ENCODE peak calls at places on chromosomes 7 and 10, in five cellular contexts. K is immature natural killer cell, N is cardiac muscle cell, F is WTC11, A is NCI-H446 treated with DMSO at 0.1 percent for 48 hours. U is an unnamed sample.

GRCh38 chr7:3112499-3113134 is 69.0 kb upstream of the CARD11 start:
- DNase-seq in F (no peak), A (no peak), K (peak), N (no peak), U (no peak)

GRCh38 chr7:5354460-5355279 is 69.0 kb downstream of the TNRC18 start:
- DNase-seq in A (no peak), N (peak), F (peak), K (peak), U (no peak)

GRCh38 chr10:63267414-63268138 is 134.4 kb downstream of the NRBF2 start:
- DNase-seq in N (peak), K (peak), A (peak), F (no peak), U (no peak)

GRCh38 chr10:122154733-122155366 is 116.2 kb upstream of the BTBD16 start:
- DNase-seq in N (peak), K (no peak), A (no peak), F (peak), U (peak)

GRCh38 chr10:16030562-16030961 is 170.3 kb upstream of the MINDY3 start:
- DNase-seq in N (no peak), K (no peak), F (no peak), A (no peak), U (no peak)

GRCh38 chr7:120639884-120640283 is 218.1 kb downstream of the TSPAN12 start:
- DNase-seq in N (no peak), A (no peak), K (no peak), F (no peak), U (no peak)

GRCh38 chr10:6065406-6065805 is 3.2 kb upstream of the IL2RA start:
- DNase-seq in N (no peak), F (no peak), A (no peak), K (peak), U (no peak)

GRCh38 chr10:106573106-106573505 is 591.4 kb downstream of the SORCS1 start:
- DNase-seq in N (no peak), A (no peak), F (no peak), K (no peak), U (no peak)

GRCh38 chr10:72688208-72688651 is 3.7 kb upstream of the MCU start:
- DNase-seq in F (no peak), N (no peak), A (no peak), K (no peak), U (no peak)

GRCh38 chr7:148485618-148486017 is 104.9 kb upstream of the C7orf33 start:
- DNase-seq in F (no peak), N (no peak), K (no peak), A (no peak), U (no peak)

GRCh38 chr10:120456626-120457430 is at the start of gene PLPP4:
- DNase-seq in N (peak), A (peak), K (no peak), F (peak), U (peak)

GRCh38 chr7:151115836-151116418 is 29.7 kb downstream of the AGAP3 start:
- DNase-seq in N (no peak), F (peak), A (no peak), K (no peak), U (no peak)

GRCh38 chr10:73408978-73409521 is 4.8 kb downstream of the ANXA7 start:
- DNase-seq in N (no peak), F (no peak), K (no peak), A (no peak), U (no peak)

GRCh38 chr7:70710011-70710480 is 421.9 kb upstream of the GALNT17 start:
- DNase-seq in F (no peak), K (no peak), A (peak), N (no peak), U (no peak)

GRCh38 chr10:129845081-129845823 is 118.8 kb downstream of the EBF3 start:
- DNase-seq in F (no peak), A (no peak), N (no peak), K (no peak), U (no peak)

GRCh38 chr7:2257046-2257551 is 15.1 kb downstream of the NUDT1 start:
- DNase-seq in F (no peak), K (no peak), A (no peak), N (no peak), U (no peak)

U was measured in endothelial cell.